ENCODE peak calls at places on chromosomes 2 and 18, in four cellular contexts. Z, D, M and W are unnamed samples.

GRCh38 chr2:160227252-160227651 is 27.2 kb upstream of the ITGB6 start:
- DNase-seq in Z (no peak), D (peak), M (no peak), W (no peak)

GRCh38 chr2:46749042-46749461 is 166.6 kb downstream of the MCFD2 start:
- DNase-seq in Z (no peak), D (peak), M (peak), W (no peak)

GRCh38 chr2:202965810-202966454 is 48.7 kb upstream of the NBEAL1 start:
- DNase-seq in Z (peak), D (peak), M (peak), W (no peak)

GRCh38 chr2:174333017-174333501 is 1.7 kb upstream of the SP9 start:
- DNase-seq in Z (no peak), D (no peak), M (no peak), W (no peak)

GRCh38 chr2:8152392-8153257 is 529.2 kb upstream of the ID2 start:
- DNase-seq in Z (peak), D (no peak), M (no peak), W (no peak)

GRCh38 chr18:50986360-50987087 is 18.7 kb downstream of the ELAC1 start:
- DNase-seq in Z (no peak), D (no peak), M (no peak), W (no peak)

GRCh38 chr2:234792566-234792965 is 159.3 kb upstream of the SH3BP4 start:
- DNase-seq in Z (no peak), D (no peak), M (no peak), W (no peak)

GRCh38 chr2:203574824-203575223 is 39.7 kb upstream of the RAPH1 start:
- DNase-seq in Z (no peak), D (no peak), M (no peak), W (no peak)

GRCh38 chr18:42231796-42232195 is 276.8 kb downstream of the PIK3C3 start:
- DNase-seq in Z (no peak), D (no peak), M (no peak), W (no peak)

GRCh38 chr2:11388262-11389047 is 44.0 kb upstream of the ROCK2 start:
- DNase-seq in Z (no peak), D (no peak), M (no peak), W (no peak)

GRCh38 chr2:191574232-191574631 is 103.7 kb upstream of the NABP1 start:
- DNase-seq in Z (no peak), D (no peak), M (no peak), W (no peak)

DNA sequence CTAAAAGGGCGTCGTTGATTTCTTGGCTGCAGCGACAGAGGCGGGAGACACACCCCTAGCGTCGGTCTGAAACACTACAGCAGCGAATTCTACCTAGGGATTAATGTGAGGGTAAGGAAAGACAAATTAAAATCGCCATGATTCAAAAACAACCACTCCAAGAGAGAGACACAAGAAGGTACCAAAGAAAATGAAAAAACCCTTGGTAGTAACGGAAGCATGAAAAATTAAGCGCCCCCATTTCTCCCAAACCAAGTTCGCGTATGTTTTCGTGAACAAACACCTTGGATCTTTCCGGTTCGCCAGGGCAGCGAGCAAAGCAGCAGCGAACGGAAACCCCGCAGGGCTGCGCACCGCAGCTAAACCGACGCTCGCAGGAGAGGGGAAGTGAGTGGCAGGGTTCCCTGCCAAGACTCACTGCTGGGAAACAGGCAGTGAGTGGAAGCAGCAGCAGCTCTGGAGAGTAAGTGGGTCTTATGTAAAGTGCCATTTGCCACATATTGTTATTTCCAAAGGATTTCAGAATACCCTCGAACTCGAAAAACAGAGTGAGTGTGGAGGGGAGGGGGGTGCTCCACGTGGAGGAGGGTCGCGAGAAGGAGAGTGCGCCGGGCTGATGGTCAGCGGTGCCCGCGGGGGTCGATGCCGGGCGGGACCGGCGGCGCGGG is 1.0 kb downstream of the PPP3R1 start:
- DNase-seq in Z (peak), D (peak), M (peak), W (peak)
- TF ChIP-seq POLR2A in Z (no peak), D (no peak), M (no peak), W (peak)

GRCh38 chr18:44680271-44681038 is at the start of gene SETBP1:
- DNase-seq in Z (peak), D (peak), M (peak), W (peak)
- TF ChIP-seq POLR2A in Z (peak), D (no peak), M (no peak), W (peak)

GRCh38 chr2:218282173-218282991 is 9.9 kb downstream of the TMBIM1 start:
- DNase-seq in Z (no peak), D (peak), M (no peak), W (no peak)
- TF ChIP-seq POLR2A in Z (no peak), D (no peak), M (no peak), W (no peak)

GRCh38 chr2:176136375-176137248 is 7.1 kb downstream of the HOXD8 start:
- DNase-seq in Z (no peak), D (peak), M (no peak), W (no peak)
- TF ChIP-seq POLR2A in Z (no peak), D (peak), M (peak), W (no peak)

DNA sequence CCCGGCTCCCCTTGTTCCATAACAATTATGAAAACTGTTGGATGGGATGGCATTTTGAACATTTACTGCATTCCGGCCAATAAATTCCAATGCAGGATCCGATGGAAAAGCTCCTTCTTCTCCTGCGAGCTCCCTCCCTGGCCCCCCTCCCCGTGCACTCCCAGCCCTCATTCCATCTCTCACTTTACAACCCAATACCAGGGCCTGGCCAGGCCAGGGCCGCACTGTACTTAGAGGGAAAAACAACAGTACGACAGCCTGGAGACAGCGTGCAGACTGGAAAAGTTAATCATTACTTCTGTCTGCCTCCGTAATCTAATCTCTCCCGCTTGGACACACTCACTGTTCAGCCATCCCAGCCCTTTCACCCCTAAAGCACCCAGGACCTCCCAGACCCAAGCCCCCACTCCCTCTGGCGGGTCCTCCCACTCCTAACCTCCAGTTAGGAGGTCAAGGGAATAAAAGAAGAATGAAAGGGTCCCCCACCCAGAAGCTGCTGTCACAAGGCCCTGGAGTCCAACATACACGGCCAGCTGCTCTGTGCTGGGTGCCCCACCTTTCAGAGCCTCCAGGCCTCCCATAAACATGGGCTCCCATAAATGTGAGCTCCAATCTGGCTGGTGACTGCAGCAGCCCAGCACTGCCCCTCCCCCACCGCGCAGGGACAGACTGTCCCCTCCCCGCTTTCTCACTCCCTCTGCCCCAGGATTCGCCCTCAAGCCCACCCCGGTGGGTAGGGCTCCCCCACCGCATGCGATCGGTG is 20.6 kb downstream of the SMAD7 start:
- DNase-seq in Z (no peak), D (peak), M (peak), W (no peak)
- TF ChIP-seq POLR2A in Z (no peak), D (no peak), M (no peak), W (no peak)

GRCh38 chr2:231680992-231681852 is 27.1 kb upstream of the PTMA start:
- DNase-seq in Z (peak), D (peak), M (peak), W (peak)
- TF ChIP-seq POLR2A in Z (no peak), D (peak), M (peak), W (peak)

DNA sequence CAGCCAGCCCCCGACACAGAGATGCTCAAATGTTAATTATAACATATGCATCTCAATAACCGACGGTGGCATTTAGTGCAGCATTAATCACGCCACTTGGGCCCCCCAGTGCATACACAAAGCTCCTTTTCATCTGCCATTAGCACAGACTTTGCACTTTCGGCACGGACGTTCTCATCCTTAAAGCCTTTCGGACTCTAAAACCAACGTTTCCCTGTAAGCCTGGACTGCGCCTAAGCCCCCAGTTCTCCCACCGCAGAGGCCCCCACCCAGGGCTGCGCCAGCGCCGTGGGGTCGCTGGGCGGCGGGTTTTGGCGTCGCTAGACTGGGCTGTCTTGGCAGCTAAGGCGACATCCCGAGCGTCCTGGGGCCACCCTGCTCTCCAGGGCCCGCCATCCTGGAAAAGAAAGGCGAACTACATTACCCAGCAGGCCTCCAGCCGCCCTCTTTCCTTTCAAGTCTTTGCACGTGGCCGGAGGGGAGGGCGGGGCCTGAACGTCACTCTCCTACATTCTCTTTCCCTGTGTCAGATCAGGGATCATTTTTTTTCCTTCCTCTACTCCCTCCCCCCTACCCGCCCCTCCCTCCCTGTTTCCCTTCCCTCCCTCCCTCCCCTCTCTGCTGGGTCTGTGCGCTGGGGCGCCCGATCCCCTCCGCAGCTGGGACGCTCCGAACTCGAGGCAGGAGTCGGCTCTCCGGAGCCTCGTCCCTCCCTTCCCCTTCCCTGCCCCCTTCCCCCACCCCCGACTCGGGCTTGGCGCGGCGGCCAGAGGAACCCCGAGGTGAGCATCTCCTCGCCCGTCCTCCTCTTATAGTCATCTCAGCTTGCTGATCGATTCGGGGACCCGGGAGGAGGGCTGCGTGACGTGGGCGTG is at the start of gene CTIF:
- DNase-seq in Z (peak), D (peak), M (peak), W (peak)
- TF ChIP-seq POLR2A in Z (no peak), D (peak), M (peak), W (peak)

GRCh38 chr2:63008838-63009237 is 41.8 kb upstream of the OTX1 start:
- DNase-seq in Z (no peak), D (no peak), M (no peak), W (no peak)

GRCh38 chr2:63007813-63008458 is 42.7 kb upstream of the OTX1 start:
- DNase-seq in Z (no peak), D (no peak), M (no peak), W (no peak)

GRCh38 chr2:63012541-63012940 is 38.1 kb upstream of the OTX1 start:
- DNase-seq in Z (no peak), D (no peak), M (no peak), W (no peak)

GRCh38 chr2:63013448-63013847 is 37.2 kb upstream of the OTX1 start:
- DNase-seq in Z (no peak), D (no peak), M (no peak), W (no peak)

DNA sequence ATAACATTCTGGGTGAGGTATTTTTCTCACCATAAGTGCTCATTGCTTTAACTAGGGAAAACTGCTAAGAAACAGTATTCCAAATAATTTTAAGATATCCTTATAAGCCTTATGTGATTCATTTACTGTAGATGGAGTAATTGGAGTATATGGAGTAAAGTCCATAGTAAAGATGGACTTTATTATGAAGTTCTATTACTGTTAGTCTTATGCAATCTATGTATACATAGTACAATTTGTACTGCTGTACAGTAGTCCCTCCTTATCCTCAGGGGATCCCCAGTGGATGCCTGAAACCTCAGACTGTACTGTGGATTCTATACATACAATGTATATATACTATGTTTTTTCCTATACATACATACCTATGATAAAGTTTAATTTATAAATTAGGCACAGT is 41.1 kb upstream of the OTX1 start:
- DNase-seq in Z (no peak), D (no peak), M (no peak), W (no peak)
- TF ChIP-seq POLR2A in Z (no peak), D (no peak), M (no peak), W (no peak)